ENCODE peak calls at places on chromosomes 5 and 9, in eight cellular contexts. One of them, this sample, is unnamed.
A peak's percentile ranks its signal among the peaks of the same experiment; 100 is the strongest.

GRCh38 chr9:10704720-10705119 is 91.9 kb upstream of the PTPRD start:
- DNase-seq in heart right ventricle: no peak
- DNase-seq in fibroblast of mammary gland: peak; percentile 34
- DNase-seq in psoas muscle: no peak
- DNase-seq in neural crest cell: no peak
- DNase-seq in coronary artery: no peak
- DNase-seq in spleen: no peak
- DNase-seq in progenitor cell of endocrine pancreas: no peak
- DNase-seq in this sample: no peak

GRCh38 chr9:88810826-88811225 is 180.4 kb upstream of the S1PR3 start:
- DNase-seq in heart right ventricle: no peak
- DNase-seq in fibroblast of mammary gland: no peak
- DNase-seq in psoas muscle: no peak
- DNase-seq in neural crest cell: no peak
- DNase-seq in coronary artery: peak; percentile 49
- DNase-seq in spleen: no peak
- DNase-seq in progenitor cell of endocrine pancreas: no peak
- DNase-seq in this sample: no peak

GRCh38 chr9:105067895-105068580 is 140.1 kb upstream of the ABCA1 start:
- DNase-seq in heart right ventricle: no peak
- DNase-seq in fibroblast of mammary gland: peak; percentile 64
- DNase-seq in psoas muscle: no peak
- DNase-seq in neural crest cell: no peak
- DNase-seq in coronary artery: no peak
- DNase-seq in spleen: no peak
- DNase-seq in progenitor cell of endocrine pancreas: no peak
- DNase-seq in this sample: no peak

GRCh38 chr5:155987261-155987810 is 339.6 kb upstream of the SGCD start:
- DNase-seq in heart right ventricle: no peak
- DNase-seq in fibroblast of mammary gland: no peak
- DNase-seq in psoas muscle: no peak
- DNase-seq in neural crest cell: no peak
- DNase-seq in coronary artery: no peak
- DNase-seq in spleen: no peak
- DNase-seq in progenitor cell of endocrine pancreas: no peak
- DNase-seq in this sample: no peak

GRCh38 chr5:76622973-76623596 is at the start of gene F2RL2:
- DNase-seq in heart right ventricle: no peak
- DNase-seq in fibroblast of mammary gland: peak; percentile 78
- DNase-seq in psoas muscle: no peak
- DNase-seq in neural crest cell: no peak
- DNase-seq in coronary artery: no peak
- DNase-seq in spleen: no peak
- DNase-seq in progenitor cell of endocrine pancreas: no peak
- DNase-seq in this sample: no peak

GRCh38 chr9:78261403-78262001 is 25.6 kb downstream of the CEP78 start:
- DNase-seq in heart right ventricle: no peak
- DNase-seq in fibroblast of mammary gland: peak; percentile 58
- DNase-seq in psoas muscle: no peak
- DNase-seq in neural crest cell: no peak
- DNase-seq in coronary artery: no peak
- DNase-seq in spleen: no peak
- DNase-seq in progenitor cell of endocrine pancreas: no peak
- DNase-seq in this sample: peak; percentile 37

GRCh38 chr9:34374905-34375552 is 1.7 kb downstream of the MYORG start:
- DNase-seq in heart right ventricle: no peak
- DNase-seq in fibroblast of mammary gland: no peak
- DNase-seq in psoas muscle: no peak
- DNase-seq in neural crest cell: no peak
- DNase-seq in coronary artery: peak; percentile 54
- DNase-seq in spleen: no peak
- DNase-seq in progenitor cell of endocrine pancreas: no peak
- DNase-seq in this sample: no peak

GRCh38 chr5:145917288-145917687 is 19.1 kb upstream of the SH3RF2 start:
- DNase-seq in heart right ventricle: no peak
- DNase-seq in fibroblast of mammary gland: no peak
- DNase-seq in psoas muscle: no peak
- DNase-seq in neural crest cell: no peak
- DNase-seq in coronary artery: no peak
- DNase-seq in spleen: no peak
- DNase-seq in progenitor cell of endocrine pancreas: no peak
- DNase-seq in this sample: no peak

GRCh38 chr5:174522641-174523260 is 201.6 kb upstream of the MSX2 start:
- DNase-seq in heart right ventricle: no peak
- DNase-seq in fibroblast of mammary gland: no peak
- DNase-seq in psoas muscle: no peak
- DNase-seq in neural crest cell: no peak
- DNase-seq in coronary artery: no peak
- DNase-seq in spleen: no peak
- DNase-seq in progenitor cell of endocrine pancreas: no peak
- DNase-seq in this sample: no peak

GRCh38 chr5:40480392-40480791 is 199.3 kb upstream of the PTGER4 start:
- DNase-seq in heart right ventricle: no peak
- DNase-seq in fibroblast of mammary gland: no peak
- DNase-seq in psoas muscle: no peak
- DNase-seq in neural crest cell: no peak
- DNase-seq in coronary artery: no peak
- DNase-seq in spleen: no peak
- DNase-seq in progenitor cell of endocrine pancreas: no peak
- DNase-seq in this sample: no peak

GRCh38 chr5:148416921-148417320 is 33.2 kb downstream of the FBXO38 start:
- DNase-seq in heart right ventricle: no peak
- DNase-seq in fibroblast of mammary gland: peak; percentile 64
- DNase-seq in psoas muscle: no peak
- DNase-seq in neural crest cell: no peak
- DNase-seq in coronary artery: no peak
- DNase-seq in spleen: no peak
- DNase-seq in progenitor cell of endocrine pancreas: no peak
- DNase-seq in this sample: no peak

GRCh38 chr9:1837453-1838084 is 177.6 kb upstream of the SMARCA2 start:
- DNase-seq in heart right ventricle: no peak
- DNase-seq in fibroblast of mammary gland: peak; percentile 44
- DNase-seq in psoas muscle: no peak
- DNase-seq in neural crest cell: peak; percentile 32
- DNase-seq in coronary artery: no peak
- DNase-seq in spleen: no peak
- DNase-seq in progenitor cell of endocrine pancreas: peak; percentile 22
- DNase-seq in this sample: peak; percentile 51

DNA sequence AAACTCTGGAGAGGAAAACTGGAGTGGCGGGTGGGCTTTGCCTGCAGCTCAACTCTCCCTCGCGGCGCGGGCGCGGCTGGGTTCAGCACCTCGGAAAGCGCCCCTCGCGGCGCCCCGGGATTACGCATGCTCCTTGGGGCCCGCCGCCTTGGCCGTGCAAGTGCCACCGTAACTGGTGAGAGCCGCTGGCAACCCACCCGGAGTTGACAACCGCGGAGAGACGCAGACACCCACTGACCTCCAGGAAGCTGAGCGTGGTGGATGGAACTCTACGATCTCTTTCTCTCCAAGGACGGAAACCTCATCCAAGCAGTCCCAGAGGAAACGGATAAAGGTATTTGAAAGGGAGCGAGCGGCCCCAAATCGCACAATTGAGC is 194 bp upstream of the RXFP3 start:
- DNase-seq in heart right ventricle: peak; percentile 68
- DNase-seq in fibroblast of mammary gland: peak; percentile 47
- DNase-seq in psoas muscle: peak; percentile 72
- DNase-seq in neural crest cell: peak; percentile 86
- DNase-seq in coronary artery: no peak
- DNase-seq in spleen: no peak
- DNase-seq in progenitor cell of endocrine pancreas: peak; percentile 88
- DNase-seq in this sample: peak; percentile 79
- TF ChIP-seq CTCF in heart right ventricle: no peak
- TF ChIP-seq CTCF in fibroblast of mammary gland: no peak
- TF ChIP-seq CTCF in psoas muscle: peak; percentile 12
- TF ChIP-seq CTCF in neural crest cell: peak; percentile 53
- TF ChIP-seq CTCF in coronary artery: no peak
- TF ChIP-seq CTCF in spleen: no peak
- TF ChIP-seq CTCF in progenitor cell of endocrine pancreas: peak; percentile 37
- TF ChIP-seq CTCF in this sample: no peak

GRCh38 chr5:41519801-41520200 is 9.4 kb upstream of the PLCXD3 start:
- DNase-seq in heart right ventricle: no peak
- DNase-seq in fibroblast of mammary gland: peak; percentile 33
- DNase-seq in psoas muscle: no peak
- DNase-seq in neural crest cell: no peak
- DNase-seq in coronary artery: no peak
- DNase-seq in spleen: no peak
- DNase-seq in progenitor cell of endocrine pancreas: no peak
- DNase-seq in this sample: no peak
- TF ChIP-seq CTCF in heart right ventricle: peak; percentile 16
- TF ChIP-seq CTCF in fibroblast of mammary gland: peak; percentile 29
- TF ChIP-seq CTCF in psoas muscle: no peak
- TF ChIP-seq CTCF in neural crest cell: peak; percentile 36
- TF ChIP-seq CTCF in coronary artery: no peak
- TF ChIP-seq CTCF in spleen: no peak
- TF ChIP-seq CTCF in progenitor cell of endocrine pancreas: peak; percentile 20
- TF ChIP-seq CTCF in this sample: no peak

DNA sequence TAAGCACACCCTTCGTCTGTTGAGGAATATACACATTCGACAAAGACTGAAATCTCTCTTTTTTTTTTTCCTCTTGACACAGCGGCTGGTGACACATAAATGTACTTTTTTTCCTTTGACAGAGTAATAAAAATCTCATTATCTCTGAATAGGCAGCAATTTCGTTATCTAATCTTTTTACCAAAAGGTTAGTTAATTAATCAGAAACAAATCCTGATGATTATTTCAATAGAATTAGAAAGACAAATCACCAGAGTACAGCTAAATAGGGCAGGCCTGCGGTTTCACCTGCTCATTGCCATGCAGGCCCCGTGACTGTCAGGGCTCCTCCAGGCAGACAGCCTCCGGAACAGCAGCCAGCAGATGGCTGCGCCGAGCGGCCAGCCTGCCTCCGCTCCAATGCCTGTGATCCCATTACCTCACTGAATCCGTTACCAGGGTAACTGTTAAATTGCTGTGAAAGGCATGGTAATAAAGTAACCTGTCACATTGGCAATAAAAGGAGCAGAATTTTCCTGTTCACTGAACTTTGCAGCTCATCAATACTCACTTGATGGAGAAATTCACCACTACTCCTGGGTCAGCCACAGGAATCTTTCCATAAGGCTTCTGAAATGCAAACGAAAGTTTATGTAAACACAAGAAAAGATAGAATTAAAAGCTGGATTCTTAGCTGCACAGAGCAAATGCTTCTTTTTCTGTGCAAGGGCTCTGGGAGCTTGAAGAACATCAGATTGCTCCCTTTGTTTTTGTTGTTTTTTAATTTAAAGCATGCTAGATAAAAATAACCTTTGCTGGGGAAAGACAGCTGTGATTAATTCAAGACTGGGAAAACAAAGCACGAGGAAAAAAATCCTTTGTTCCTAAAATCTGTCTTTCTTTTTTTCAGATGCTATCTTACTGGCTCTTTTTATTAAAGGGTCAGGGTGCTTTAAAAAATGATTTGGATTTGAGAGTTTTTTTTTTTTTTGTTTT is 666.4 kb upstream of the ZNF608 start:
- DNase-seq in heart right ventricle: peak; percentile 53
- DNase-seq in fibroblast of mammary gland: peak; percentile 80
- DNase-seq in psoas muscle: peak; percentile 74
- DNase-seq in neural crest cell: peak; percentile 60
- DNase-seq in coronary artery: no peak
- DNase-seq in spleen: peak; percentile 79
- DNase-seq in progenitor cell of endocrine pancreas: peak; percentile 49
- DNase-seq in this sample: peak; percentile 22
- TF ChIP-seq CTCF in heart right ventricle: no peak
- TF ChIP-seq CTCF in fibroblast of mammary gland: peak; percentile 30
- TF ChIP-seq CTCF in psoas muscle: peak; percentile 44
- TF ChIP-seq CTCF in neural crest cell: peak; percentile 48
- TF ChIP-seq CTCF in coronary artery: no peak
- TF ChIP-seq CTCF in spleen: no peak
- TF ChIP-seq CTCF in progenitor cell of endocrine pancreas: peak; percentile 43
- TF ChIP-seq CTCF in this sample: no peak

GRCh38 chr5:176810687-176811501 is 535 bp downstream of the UNC5A start:
- DNase-seq in heart right ventricle: no peak
- DNase-seq in fibroblast of mammary gland: no peak
- DNase-seq in psoas muscle: no peak
- DNase-seq in neural crest cell: no peak
- DNase-seq in coronary artery: no peak
- DNase-seq in spleen: no peak
- DNase-seq in progenitor cell of endocrine pancreas: no peak
- DNase-seq in this sample: no peak

GRCh38 chr5:176813587-176814312 is 3.4 kb downstream of the UNC5A start:
- DNase-seq in heart right ventricle: no peak
- DNase-seq in fibroblast of mammary gland: no peak
- DNase-seq in psoas muscle: no peak
- DNase-seq in neural crest cell: no peak
- DNase-seq in coronary artery: no peak
- DNase-seq in spleen: no peak
- DNase-seq in progenitor cell of endocrine pancreas: no peak
- DNase-seq in this sample: no peak

GRCh38 chr5:176814836-176815438 is 4.6 kb downstream of the UNC5A start:
- DNase-seq in heart right ventricle: no peak
- DNase-seq in fibroblast of mammary gland: no peak
- DNase-seq in psoas muscle: no peak
- DNase-seq in neural crest cell: no peak
- DNase-seq in coronary artery: no peak
- DNase-seq in spleen: no peak
- DNase-seq in progenitor cell of endocrine pancreas: no peak
- DNase-seq in this sample: no peak

GRCh38 chr5:176814313-176814685 is 3.9 kb downstream of the UNC5A start:
- DNase-seq in heart right ventricle: no peak
- DNase-seq in fibroblast of mammary gland: no peak
- DNase-seq in psoas muscle: no peak
- DNase-seq in neural crest cell: no peak
- DNase-seq in coronary artery: no peak
- DNase-seq in spleen: no peak
- DNase-seq in progenitor cell of endocrine pancreas: no peak
- DNase-seq in this sample: no peak

DNA sequence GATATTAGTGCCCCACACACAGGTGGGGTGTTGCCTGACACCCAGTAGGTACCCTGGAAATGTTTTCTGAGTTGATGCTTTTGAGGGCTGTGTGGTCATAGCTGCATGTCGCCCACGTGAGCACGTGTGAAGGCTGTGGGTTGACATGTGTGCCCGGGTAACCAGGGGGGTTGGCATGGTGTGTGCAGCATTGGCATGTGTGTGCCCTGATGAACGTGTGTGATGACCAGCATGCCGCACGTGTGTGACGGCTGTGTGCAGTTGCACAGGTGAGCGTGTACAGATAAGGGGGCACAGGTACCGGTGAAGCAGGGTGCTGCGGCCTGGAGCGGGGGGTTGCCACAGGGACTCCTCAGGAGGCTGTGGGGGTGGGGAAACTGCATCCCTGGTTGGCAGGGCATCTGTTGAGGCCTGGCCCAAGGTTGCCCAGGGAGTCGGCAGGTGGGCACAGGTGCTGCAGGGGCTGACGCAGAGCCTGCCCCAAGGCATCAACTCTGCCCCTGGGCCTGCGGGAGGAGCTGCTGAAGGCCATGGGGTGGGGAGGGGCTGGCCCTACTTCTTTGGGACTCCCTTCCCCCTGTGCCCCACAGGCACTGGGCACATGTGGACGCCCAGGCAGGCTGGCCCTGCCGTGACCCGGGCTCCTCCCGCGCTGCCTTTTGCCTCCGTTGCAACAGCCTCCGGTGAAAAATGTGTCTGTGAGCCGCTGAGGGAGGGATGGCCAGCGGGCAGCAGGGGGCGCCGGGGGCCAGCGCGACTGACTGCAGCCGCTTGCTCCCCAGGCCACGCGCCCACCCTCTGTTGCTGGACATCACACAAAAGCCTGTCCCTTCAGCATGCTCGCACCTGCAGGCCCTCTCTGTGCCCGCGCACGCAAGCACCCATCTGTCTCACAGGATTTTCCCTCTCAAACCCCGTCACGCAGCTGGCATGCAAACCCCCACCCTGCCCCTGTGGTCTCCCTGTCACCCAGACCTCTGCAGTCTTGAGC is 2.2 kb downstream of the UNC5A start:
- DNase-seq in heart right ventricle: no peak
- DNase-seq in fibroblast of mammary gland: peak; percentile 14
- DNase-seq in psoas muscle: no peak
- DNase-seq in neural crest cell: peak; percentile 73
- DNase-seq in coronary artery: no peak
- DNase-seq in spleen: no peak
- DNase-seq in progenitor cell of endocrine pancreas: peak; percentile 61
- DNase-seq in this sample: peak; percentile 78
- TF ChIP-seq CTCF in heart right ventricle: no peak
- TF ChIP-seq CTCF in fibroblast of mammary gland: no peak
- TF ChIP-seq CTCF in psoas muscle: peak; percentile 13
- TF ChIP-seq CTCF in neural crest cell: peak; percentile 69
- TF ChIP-seq CTCF in coronary artery: no peak
- TF ChIP-seq CTCF in spleen: no peak
- TF ChIP-seq CTCF in progenitor cell of endocrine pancreas: peak; percentile 80
- TF ChIP-seq CTCF in this sample: peak; percentile 48

This sample was measured in GM13976.